ENCODE peak calls at places on chromosomes 12 and 14, in ten cellular contexts. One of them, this sample, is unnamed. For H3K4me1, the result is how much of the 10 kb centered on the place peaks cover.

GRCh38 chr12:33223956-33224355 is 215.7 kb downstream of the SYT10 start:
- DNase-seq in NT2/D1: no peak
- DNase-seq in IMR-90: no peak
- DNase-seq in upper lobe of left lung: no peak
- DNase-seq in stomach: no peak
- DNase-seq in aorta: no peak
- DNase-seq in GM23248: no peak
- DNase-seq in PC-3: peak
- DNase-seq in BE2C: no peak
- DNase-seq in right atrium auricular region: no peak
- DNase-seq in this sample: no peak

GRCh38 chr12:25194722-25195055 is 271 bp downstream of the DNAI7 start:
- DNase-seq in stomach: no peak
- DNase-seq in GM23248: no peak
- DNase-seq in NT2/D1: no peak
- DNase-seq in upper lobe of left lung: no peak
- DNase-seq in aorta: no peak
- DNase-seq in IMR-90: no peak
- DNase-seq in BE2C: no peak
- DNase-seq in PC-3: no peak
- DNase-seq in right atrium auricular region: no peak
- DNase-seq in this sample: no peak

GRCh38 chr12:29155079-29155478 is 6.0 kb downstream of the FAR2 start:
- DNase-seq in NT2/D1: no peak
- DNase-seq in BE2C: peak
- DNase-seq in IMR-90: no peak
- DNase-seq in PC-3: no peak
- DNase-seq in aorta: no peak
- DNase-seq in stomach: no peak
- DNase-seq in upper lobe of left lung: no peak
- DNase-seq in right atrium auricular region: no peak
- DNase-seq in GM23248: no peak
- DNase-seq in this sample: no peak

GRCh38 chr12:14937014-14937413 is 1.3 kb downstream of the ERP27 start:
- DNase-seq in NT2/D1: no peak
- DNase-seq in stomach: no peak
- DNase-seq in aorta: no peak
- DNase-seq in PC-3: no peak
- DNase-seq in IMR-90: no peak
- DNase-seq in GM23248: no peak
- DNase-seq in right atrium auricular region: no peak
- DNase-seq in upper lobe of left lung: no peak
- DNase-seq in BE2C: no peak
- DNase-seq in this sample: no peak

GRCh38 chr12:52398176-52398575 is 8.0 kb downstream of the KRT82 start:
- DNase-seq in aorta: no peak
- DNase-seq in right atrium auricular region: no peak
- DNase-seq in upper lobe of left lung: no peak
- DNase-seq in GM23248: peak
- DNase-seq in PC-3: no peak
- DNase-seq in stomach: no peak
- DNase-seq in NT2/D1: no peak
- DNase-seq in BE2C: no peak
- DNase-seq in IMR-90: no peak
- DNase-seq in this sample: no peak

GRCh38 chr14:65472189-65472588 is 59.7 kb downstream of the FUT8 start:
- DNase-seq in upper lobe of left lung: no peak
- DNase-seq in aorta: no peak
- DNase-seq in stomach: no peak
- DNase-seq in right atrium auricular region: no peak
- DNase-seq in NT2/D1: no peak
- DNase-seq in GM23248: no peak
- DNase-seq in BE2C: peak
- DNase-seq in PC-3: no peak
- DNase-seq in IMR-90: no peak
- DNase-seq in this sample: no peak

GRCh38 chr14:69712637-69713088 is 54.3 kb upstream of the SRSF5 start:
- DNase-seq in stomach: peak
- DNase-seq in PC-3: no peak
- DNase-seq in GM23248: no peak
- DNase-seq in upper lobe of left lung: no peak
- DNase-seq in right atrium auricular region: no peak
- DNase-seq in aorta: peak
- DNase-seq in BE2C: peak
- DNase-seq in NT2/D1: no peak
- DNase-seq in IMR-90: no peak
- DNase-seq in this sample: peak

GRCh38 chr14:52649511-52649910 is 45.8 kb downstream of the ERO1A start:
- DNase-seq in right atrium auricular region: no peak
- DNase-seq in aorta: no peak
- DNase-seq in PC-3: no peak
- DNase-seq in BE2C: no peak
- DNase-seq in NT2/D1: no peak
- DNase-seq in IMR-90: peak
- DNase-seq in stomach: no peak
- DNase-seq in GM23248: peak
- DNase-seq in upper lobe of left lung: no peak
- DNase-seq in this sample: no peak

GRCh38 chr14:68217891-68218290 is 398.3 kb downstream of the RAD51B start:
- DNase-seq in BE2C: no peak
- DNase-seq in PC-3: no peak
- DNase-seq in NT2/D1: no peak
- DNase-seq in right atrium auricular region: no peak
- DNase-seq in IMR-90: no peak
- DNase-seq in upper lobe of left lung: no peak
- DNase-seq in stomach: no peak
- DNase-seq in aorta: no peak
- DNase-seq in GM23248: no peak
- DNase-seq in this sample: no peak

GRCh38 chr12:100375023-100375737 is 18.3 kb downstream of the SLC17A8 start:
- DNase-seq in aorta: peak
- DNase-seq in stomach: peak
- DNase-seq in GM23248: peak
- DNase-seq in NT2/D1: no peak
- DNase-seq in PC-3: no peak
- DNase-seq in BE2C: no peak
- DNase-seq in upper lobe of left lung: no peak
- DNase-seq in right atrium auricular region: peak
- DNase-seq in IMR-90: peak
- DNase-seq in this sample: peak

GRCh38 chr12:91988076-91988475 is 157.6 kb downstream of the BTG1 start:
- DNase-seq in aorta: no peak
- DNase-seq in BE2C: no peak
- DNase-seq in upper lobe of left lung: no peak
- DNase-seq in IMR-90: no peak
- DNase-seq in GM23248: no peak
- DNase-seq in PC-3: no peak
- DNase-seq in stomach: no peak
- DNase-seq in NT2/D1: no peak
- DNase-seq in right atrium auricular region: no peak
- DNase-seq in this sample: no peak
- H3K4me1 ChIP-seq in aorta: under half
- H3K4me1 ChIP-seq in BE2C: under half
- H3K4me1 ChIP-seq in upper lobe of left lung: under half
- H3K4me1 ChIP-seq in IMR-90: under half
- H3K4me1 ChIP-seq in GM23248: under half
- H3K4me1 ChIP-seq in PC-3: under half
- H3K4me1 ChIP-seq in stomach: under half
- H3K4me1 ChIP-seq in NT2/D1: under half
- H3K4me1 ChIP-seq in right atrium auricular region: under half
- H3K4me1 ChIP-seq in this sample: under half

GRCh38 chr12:31321565-31322228 is 4.3 kb downstream of the SINHCAF start:
- DNase-seq in NT2/D1: no peak
- DNase-seq in upper lobe of left lung: no peak
- DNase-seq in right atrium auricular region: no peak
- DNase-seq in aorta: no peak
- DNase-seq in PC-3: peak
- DNase-seq in IMR-90: peak
- DNase-seq in BE2C: no peak
- DNase-seq in GM23248: peak
- DNase-seq in stomach: no peak
- DNase-seq in this sample: no peak

GRCh38 chr12:31316964-31317363 is 9.0 kb downstream of the SINHCAF start:
- DNase-seq in stomach: no peak
- DNase-seq in BE2C: no peak
- DNase-seq in NT2/D1: no peak
- DNase-seq in GM23248: no peak
- DNase-seq in upper lobe of left lung: no peak
- DNase-seq in right atrium auricular region: no peak
- DNase-seq in PC-3: no peak
- DNase-seq in aorta: no peak
- DNase-seq in IMR-90: no peak
- DNase-seq in this sample: no peak

GRCh38 chr12:31315779-31316465 is 10.0 kb downstream of the SINHCAF start:
- DNase-seq in GM23248: no peak
- DNase-seq in BE2C: no peak
- DNase-seq in IMR-90: no peak
- DNase-seq in right atrium auricular region: no peak
- DNase-seq in NT2/D1: no peak
- DNase-seq in PC-3: no peak
- DNase-seq in aorta: no peak
- DNase-seq in upper lobe of left lung: no peak
- DNase-seq in stomach: no peak
- DNase-seq in this sample: no peak

GRCh38 chr12:31317471-31318397 is 8.2 kb downstream of the SINHCAF start:
- DNase-seq in stomach: no peak
- DNase-seq in IMR-90: no peak
- DNase-seq in PC-3: no peak
- DNase-seq in GM23248: no peak
- DNase-seq in BE2C: no peak
- DNase-seq in aorta: no peak
- DNase-seq in NT2/D1: no peak
- DNase-seq in right atrium auricular region: no peak
- DNase-seq in upper lobe of left lung: no peak
- DNase-seq in this sample: no peak

GRCh38 chr12:31318870-31319269 is 7.1 kb downstream of the SINHCAF start:
- DNase-seq in PC-3: no peak
- DNase-seq in NT2/D1: no peak
- DNase-seq in stomach: no peak
- DNase-seq in IMR-90: no peak
- DNase-seq in upper lobe of left lung: no peak
- DNase-seq in BE2C: no peak
- DNase-seq in aorta: no peak
- DNase-seq in GM23248: no peak
- DNase-seq in right atrium auricular region: no peak
- DNase-seq in this sample: no peak
- H3K4me1 ChIP-seq in PC-3: under half
- H3K4me1 ChIP-seq in NT2/D1: under half
- H3K4me1 ChIP-seq in stomach: under half
- H3K4me1 ChIP-seq in IMR-90: under half
- H3K4me1 ChIP-seq in upper lobe of left lung: under half
- H3K4me1 ChIP-seq in BE2C: under half
- H3K4me1 ChIP-seq in aorta: under half
- H3K4me1 ChIP-seq in GM23248: under half
- H3K4me1 ChIP-seq in right atrium auricular region: under half
- H3K4me1 ChIP-seq in this sample: under half

GRCh38 chr14:55117816-55118441 is 11.1 kb upstream of the LGALS3 start:
- DNase-seq in right atrium auricular region: no peak
- DNase-seq in PC-3: no peak
- DNase-seq in IMR-90: no peak
- DNase-seq in NT2/D1: no peak
- DNase-seq in aorta: no peak
- DNase-seq in upper lobe of left lung: no peak
- DNase-seq in BE2C: no peak
- DNase-seq in GM23248: peak
- DNase-seq in stomach: no peak
- DNase-seq in this sample: peak

GRCh38 chr14:55116246-55117030 is 12.6 kb upstream of the LGALS3 start:
- DNase-seq in right atrium auricular region: no peak
- DNase-seq in stomach: peak
- DNase-seq in GM23248: no peak
- DNase-seq in aorta: no peak
- DNase-seq in NT2/D1: no peak
- DNase-seq in upper lobe of left lung: no peak
- DNase-seq in PC-3: no peak
- DNase-seq in BE2C: no peak
- DNase-seq in IMR-90: no peak
- DNase-seq in this sample: no peak

GRCh38 chr14:55115861-55116245 is 13.2 kb upstream of the LGALS3 start:
- DNase-seq in upper lobe of left lung: no peak
- DNase-seq in stomach: no peak
- DNase-seq in PC-3: no peak
- DNase-seq in aorta: no peak
- DNase-seq in IMR-90: no peak
- DNase-seq in GM23248: no peak
- DNase-seq in NT2/D1: no peak
- DNase-seq in right atrium auricular region: no peak
- DNase-seq in BE2C: no peak
- DNase-seq in this sample: no peak

GRCh38 chr14:55114720-55115119 is 14.3 kb upstream of the LGALS3 start:
- DNase-seq in GM23248: no peak
- DNase-seq in aorta: no peak
- DNase-seq in stomach: no peak
- DNase-seq in IMR-90: no peak
- DNase-seq in right atrium auricular region: no peak
- DNase-seq in PC-3: no peak
- DNase-seq in BE2C: no peak
- DNase-seq in upper lobe of left lung: no peak
- DNase-seq in NT2/D1: no peak
- DNase-seq in this sample: no peak

DNA sequence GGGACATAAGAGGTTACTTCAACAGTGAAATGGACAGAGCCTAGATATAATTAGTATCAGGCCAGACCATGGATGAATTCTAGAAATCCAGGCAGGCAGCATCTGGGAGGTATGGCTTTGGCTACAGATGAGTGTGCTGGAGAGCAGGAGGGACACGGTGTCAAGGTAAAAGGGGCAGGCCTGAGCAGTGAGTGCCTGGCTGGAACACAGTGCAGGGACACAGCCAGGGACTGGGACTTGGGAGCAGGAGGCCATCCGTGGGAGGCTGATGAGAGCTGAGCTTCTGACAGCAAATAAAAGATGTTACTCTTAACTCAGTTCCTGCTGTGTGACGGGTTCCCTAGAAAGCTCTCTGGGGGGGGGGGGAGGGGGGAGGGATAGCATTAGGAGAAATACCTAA is 13.6 kb upstream of the LGALS3 start:
- DNase-seq in PC-3: no peak
- DNase-seq in upper lobe of left lung: no peak
- DNase-seq in right atrium auricular region: no peak
- DNase-seq in BE2C: no peak
- DNase-seq in GM23248: no peak
- DNase-seq in aorta: no peak
- DNase-seq in NT2/D1: no peak
- DNase-seq in stomach: no peak
- DNase-seq in IMR-90: no peak
- DNase-seq in this sample: no peak
- H3K4me1 ChIP-seq in PC-3: under half
- H3K4me1 ChIP-seq in upper lobe of left lung: under half
- H3K4me1 ChIP-seq in right atrium auricular region: under half
- H3K4me1 ChIP-seq in BE2C: under half
- H3K4me1 ChIP-seq in GM23248: under half
- H3K4me1 ChIP-seq in aorta: under half
- H3K4me1 ChIP-seq in NT2/D1: under half
- H3K4me1 ChIP-seq in stomach: under half
- H3K4me1 ChIP-seq in IMR-90: under half
- H3K4me1 ChIP-seq in this sample: under half

DNA sequence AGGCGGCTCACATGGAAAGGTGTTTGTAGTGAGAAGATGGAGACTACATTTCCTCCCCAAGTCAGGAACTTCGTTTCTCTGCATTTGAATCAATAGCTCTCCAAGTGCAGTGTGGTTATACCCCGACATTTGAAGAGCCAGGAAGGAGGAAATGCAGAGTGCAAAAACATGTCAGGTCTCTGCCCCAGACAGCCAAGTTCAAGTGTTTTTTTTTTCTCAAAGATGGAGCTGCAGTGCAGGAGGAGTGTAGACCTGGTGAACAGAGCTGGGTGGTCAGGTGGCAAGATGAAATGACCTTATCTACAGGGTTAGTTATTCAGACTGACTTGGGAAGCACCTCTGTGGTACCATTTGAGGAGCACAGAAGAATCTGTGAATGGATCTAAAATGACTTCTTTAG is 21.3 kb downstream of the MLXIP start:
- DNase-seq in aorta: no peak
- DNase-seq in GM23248: no peak
- DNase-seq in right atrium auricular region: no peak
- DNase-seq in stomach: no peak
- DNase-seq in IMR-90: no peak
- DNase-seq in upper lobe of left lung: no peak
- DNase-seq in BE2C: no peak
- DNase-seq in PC-3: no peak
- DNase-seq in NT2/D1: no peak
- DNase-seq in this sample: no peak
- H3K4me1 ChIP-seq in aorta: under half
- H3K4me1 ChIP-seq in GM23248: under half
- H3K4me1 ChIP-seq in right atrium auricular region: under half
- H3K4me1 ChIP-seq in stomach: under half
- H3K4me1 ChIP-seq in IMR-90: under half
- H3K4me1 ChIP-seq in upper lobe of left lung: half or more
- H3K4me1 ChIP-seq in BE2C: under half
- H3K4me1 ChIP-seq in PC-3: under half
- H3K4me1 ChIP-seq in NT2/D1: under half
- H3K4me1 ChIP-seq in this sample: half or more

This sample was measured in heart right ventricle.